ENCODE peak calls at places on chromosomes 13 and 19, in nine cellular contexts. O, L, E, Y, N, G, F, X and S are unnamed samples.

GRCh38 chr13:79662882-79663281 is 181.9 kb downstream of the NDFIP2 start:
- DNase-seq in O (peak), L (no peak), E (no peak), Y (no peak), N (no peak), G (no peak), F (no peak), X (peak), S (no peak)

GRCh38 chr13:46071590-46072249 is 19.2 kb upstream of the ZC3H13 start:
- DNase-seq in O (no peak), L (no peak), E (no peak), Y (no peak), N (no peak), G (peak), F (no peak), X (no peak), S (no peak)

GRCh38 chr13:112990783-112991182 is 21.8 kb downstream of the MCF2L start:
- DNase-seq in O (no peak), L (no peak), E (peak), Y (no peak), N (no peak), G (peak), F (no peak), X (no peak), S (no peak)

GRCh38 chr19:44548736-44549135 is 19.3 kb upstream of the CEACAM20 start:
- DNase-seq in O (no peak), L (no peak), E (no peak), Y (no peak), N (no peak), G (no peak), F (peak), X (no peak), S (no peak)

GRCh38 chr19:47020132-47020805 is 632 bp downstream of the NPAS1 start:
- DNase-seq in O (peak), L (no peak), E (no peak), Y (no peak), N (no peak), G (no peak), F (no peak), X (no peak), S (no peak)

GRCh38 chr19:21314676-21315075 is 14.5 kb downstream of the ZNF708 start:
- DNase-seq in O (peak), L (no peak), E (no peak), Y (no peak), N (no peak), G (no peak), F (peak), X (no peak), S (no peak)

GRCh38 chr19:52946322-52947310 is 16.1 kb downstream of the ZNF816 start:
- DNase-seq in O (peak), L (no peak), E (no peak), Y (no peak), N (no peak), G (no peak), F (peak), X (peak), S (no peak)

GRCh38 chr13:75250526-75251183 is 231.3 kb downstream of the TBC1D4 start:
- DNase-seq in O (no peak), L (no peak), E (no peak), Y (no peak), N (no peak), G (no peak), F (peak), X (no peak), S (no peak)

GRCh38 chr13:24209138-24209537 is 48.6 kb downstream of the SPATA13 start:
- DNase-seq in O (no peak), L (no peak), E (no peak), Y (no peak), N (no peak), G (no peak), F (no peak), X (no peak), S (no peak)

GRCh38 chr19:4581381-4582111 is 22.1 kb upstream of the SEMA6B start:
- DNase-seq in O (peak), L (no peak), E (no peak), Y (no peak), N (peak), G (peak), F (no peak), X (no peak), S (no peak)

GRCh38 chr13:113845055-113845454 is 18.8 kb downstream of the GAS6 start:
- DNase-seq in O (no peak), L (no peak), E (no peak), Y (no peak), N (no peak), G (no peak), F (no peak), X (peak), S (no peak)

GRCh38 chr13:99071666-99072065 is 93.8 kb upstream of the DOCK9 start:
- DNase-seq in O (no peak), L (no peak), E (no peak), Y (no peak), N (no peak), G (no peak), F (no peak), X (no peak), S (no peak)

GRCh38 chr13:113506025-113506685 is 15.6 kb upstream of the DCUN1D2 start:
- DNase-seq in O (no peak), L (no peak), E (no peak), Y (no peak), N (no peak), G (no peak), F (no peak), X (no peak), S (no peak)

GRCh38 chr13:46908511-46908910 is 11.7 kb upstream of the HTR2A start:
- DNase-seq in O (no peak), L (no peak), E (no peak), Y (no peak), N (no peak), G (no peak), F (peak), X (no peak), S (no peak)

GRCh38 chr19:41918095-41918494 is 10.2 kb downstream of the ERFL start:
- DNase-seq in O (no peak), L (no peak), E (no peak), Y (no peak), N (no peak), G (no peak), F (no peak), X (no peak), S (no peak)

GRCh38 chr19:23474761-23475160 is 79.5 kb upstream of the ZNF91 start:
- DNase-seq in O (no peak), L (no peak), E (no peak), Y (no peak), N (no peak), G (no peak), F (no peak), X (no peak), S (no peak)

GRCh38 chr19:17109962-17110598 is 34.5 kb downstream of the MYO9B start:
- DNase-seq in O (no peak), L (no peak), E (no peak), Y (peak), N (no peak), G (no peak), F (no peak), X (peak), S (no peak)

GRCh38 chr13:79445968-79446645 is 34.8 kb upstream of the NDFIP2 start:
- DNase-seq in O (no peak), L (peak), E (no peak), Y (no peak), N (no peak), G (no peak), F (no peak), X (no peak), S (no peak)

GRCh38 chr19:11881151-11881800 is 6.3 kb upstream of the ZNF69 start:
- DNase-seq in O (peak), L (peak), E (peak), Y (peak), N (peak), G (peak), F (peak), X (peak), S (no peak)

GRCh38 chr13:50161052-50161451 is 145.8 kb downstream of the KCNRG start:
- DNase-seq in O (no peak), L (no peak), E (no peak), Y (no peak), N (no peak), G (no peak), F (peak), X (no peak), S (no peak)

GRCh38 chr19:42919757-42920079 is 2.0 kb upstream of the PSG6 start:
- DNase-seq in O (no peak), L (no peak), E (no peak), Y (no peak), N (no peak), G (no peak), F (no peak), X (no peak), S (no peak)

GRCh38 chr13:30034448-30034795 is 184.0 kb upstream of the UBL3 start:
- DNase-seq in O (no peak), L (no peak), E (no peak), Y (no peak), N (no peak), G (no peak), F (no peak), X (no peak), S (no peak)

GRCh38 chr19:58330458-58330857 is 3.7 kb downstream of the ZSCAN22 start:
- DNase-seq in O (no peak), L (no peak), E (no peak), Y (no peak), N (no peak), G (no peak), F (peak), X (no peak), S (no peak)

GRCh38 chr13:104320446-104320845 is 1254.2 kb upstream of the SLC10A2 start:
- DNase-seq in O (no peak), L (no peak), E (no peak), Y (no peak), N (no peak), G (no peak), F (no peak), X (no peak), S (no peak)

GRCh38 chr13:99686157-99686572 is 184.9 kb downstream of the TM9SF2 start:
- DNase-seq in O (peak), L (no peak), E (no peak), Y (no peak), N (peak), G (peak), F (peak), X (peak), S (no peak)

GRCh38 chr13:114119196-114119595 is 13.2 kb downstream of the RASA3 start:
- DNase-seq in O (peak), L (no peak), E (no peak), Y (no peak), N (no peak), G (no peak), F (peak), X (no peak), S (no peak)

GRCh38 chr13:36888645-36889044 is 31.4 kb downstream of the SMAD9 start:
- DNase-seq in O (no peak), L (no peak), E (no peak), Y (no peak), N (no peak), G (no peak), F (no peak), X (no peak), S (no peak)

GRCh38 chr13:79802389-79803140 is 321.6 kb downstream of the NDFIP2 start:
- DNase-seq in O (no peak), L (no peak), E (no peak), Y (no peak), N (no peak), G (no peak), F (no peak), X (no peak), S (no peak)

GRCh38 chr13:25171517-25172302 is at the start of gene AMER2:
- DNase-seq in O (peak), L (no peak), E (peak), Y (no peak), N (no peak), G (no peak), F (peak), X (peak), S (no peak)

GRCh38 chr19:42277821-42278809 is 9.1 kb downstream of the CIC start:
- DNase-seq in O (no peak), L (no peak), E (no peak), Y (no peak), N (no peak), G (no peak), F (no peak), X (no peak), S (no peak)

GRCh38 chr13:32432856-32433255 is 4.9 kb upstream of the N4BP2L1 start:
- DNase-seq in O (no peak), L (no peak), E (no peak), Y (no peak), N (no peak), G (no peak), F (no peak), X (no peak), S (no peak)